ENCODE peak calls at places on chromosome 11, in seven cellular contexts. G is NCI-H510A treated with DMSO at 0.1 percent for 48 hours; B is activated T-cell treated with anti-CD3 and anti-CD28 coated beads, Interleukin-2, amount 50 U/mL, for 1 hour; C is stimulated activated CD4-positive, alpha-beta T cell treated with anti-CD3 and anti-CD28 coated beads, TNF-alpha, amount 100 ng/mL, for 1 hour; O is HFFc6; U is AG08396; W is astrocyte of the spinal cord. E is an unnamed sample.
A peak's percentile ranks its signal among the peaks of the same experiment; 100 is the strongest.

GRCh38 chr11:106021967-106022794 is at the start of gene MSANTD4:
- DNase-seq in G (peak; percentile 98), B (peak; percentile 98), C (peak; percentile 96), O (peak; percentile 100), U (peak; percentile 96), W (peak; percentile 100), E (peak; percentile 98)

GRCh38 chr11:8168485-8169257 is at the start of gene RIC3:
- DNase-seq in G (peak; percentile 77), B (peak; percentile 64), C (peak; percentile 37), O (no peak), U (no peak), W (no peak), E (no peak)

GRCh38 chr11:38791346-38791961 is 2193.4 kb upstream of the RAG2 start:
- DNase-seq in G (peak; percentile 60), B (no peak), C (no peak), O (peak; percentile 63), U (peak; percentile 51), W (peak; percentile 75), E (peak; percentile 63)

GRCh38 chr11:61067782-61068181 is 34.5 kb upstream of the CD5 start:
- DNase-seq in G (no peak), B (no peak), C (no peak), O (no peak), U (no peak), W (no peak), E (no peak)

GRCh38 chr11:130037058-130037457 is 32.6 kb upstream of the APLP2 start:
- DNase-seq in G (no peak), B (no peak), C (no peak), O (peak; percentile 81), U (peak; percentile 77), W (peak; percentile 75), E (peak; percentile 20)

GRCh38 chr11:113016905-113017304 is 55.7 kb downstream of the NCAM1 start:
- DNase-seq in G (peak; percentile 52), B (no peak), C (no peak), O (no peak), U (no peak), W (no peak), E (no peak)

GRCh38 chr11:21390430-21390829 is 721.0 kb downstream of the NELL1 start:
- DNase-seq in G (no peak), B (no peak), C (no peak), O (no peak), U (no peak), W (no peak), E (no peak)

GRCh38 chr11:9405721-9406120 is 21.3 kb downstream of the IPO7 start:
- DNase-seq in G (no peak), B (no peak), C (no peak), O (no peak), U (no peak), W (no peak), E (no peak)

GRCh38 chr11:47152126-47152952 is 24.3 kb downstream of the ARFGAP2 start:
- DNase-seq in G (no peak), B (no peak), C (no peak), O (no peak), U (no peak), W (no peak), E (no peak)

GRCh38 chr11:61837411-61838005 is 9.4 kb downstream of the FADS2 start:
- DNase-seq in G (no peak), B (no peak), C (no peak), O (no peak), U (no peak), W (no peak), E (no peak)

GRCh38 chr11:118908931-118909618 is 16.7 kb downstream of the BCL9L start:
- DNase-seq in G (peak; percentile 40), B (no peak), C (no peak), O (peak; percentile 81), U (peak; percentile 79), W (peak; percentile 95), E (peak; percentile 61)

GRCh38 chr11:128596245-128596644 is 8.9 kb upstream of the ETS1 start:
- DNase-seq in G (no peak), B (no peak), C (no peak), O (no peak), U (no peak), W (no peak), E (no peak)